ENCODE peak calls at places on chromosomes 11 and 22, in ten cellular contexts. One of them, this sample, is unnamed.

GRCh38 chr11:12232819-12233601 is 122.6 kb downstream of the MICAL2 start:
- DNase-seq in Calu3: no peak
- DNase-seq in RWPE1: peak
- DNase-seq in CD14-positive monocyte: no peak
- DNase-seq in nephron progenitor cell: no peak
- DNase-seq in fibroblast of mammary gland: peak
- DNase-seq in brain microvascular endothelial cell: peak
- DNase-seq in endothelial cell of umbilical vein: peak
- DNase-seq in fibroblast of the aortic adventitia: peak
- DNase-seq in HFF-Myc: peak
- DNase-seq in this sample: no peak

GRCh38 chr11:68643576-68643975 is 40.8 kb upstream of the GAL start:
- DNase-seq in HFF-Myc: no peak
- DNase-seq in nephron progenitor cell: no peak
- DNase-seq in endothelial cell of umbilical vein: no peak
- DNase-seq in fibroblast of mammary gland: peak
- DNase-seq in CD14-positive monocyte: no peak
- DNase-seq in RWPE1: no peak
- DNase-seq in fibroblast of the aortic adventitia: no peak
- DNase-seq in brain microvascular endothelial cell: peak
- DNase-seq in Calu3: no peak
- DNase-seq in this sample: no peak

GRCh38 chr11:76861490-76861953 is 804 bp downstream of the ACER3 start:
- DNase-seq in Calu3: no peak
- DNase-seq in RWPE1: peak
- DNase-seq in nephron progenitor cell: no peak
- DNase-seq in endothelial cell of umbilical vein: peak
- DNase-seq in fibroblast of mammary gland: no peak
- DNase-seq in CD14-positive monocyte: no peak
- DNase-seq in brain microvascular endothelial cell: no peak
- DNase-seq in HFF-Myc: no peak
- DNase-seq in fibroblast of the aortic adventitia: no peak
- DNase-seq in this sample: no peak

GRCh38 chr11:20243974-20244373 is 83.7 kb upstream of the DBX1 start:
- DNase-seq in nephron progenitor cell: no peak
- DNase-seq in Calu3: no peak
- DNase-seq in fibroblast of the aortic adventitia: no peak
- DNase-seq in endothelial cell of umbilical vein: no peak
- DNase-seq in brain microvascular endothelial cell: no peak
- DNase-seq in CD14-positive monocyte: no peak
- DNase-seq in HFF-Myc: no peak
- DNase-seq in fibroblast of mammary gland: peak
- DNase-seq in RWPE1: no peak
- DNase-seq in this sample: no peak

GRCh38 chr11:134640536-134640935 is 228.5 kb upstream of the B3GAT1 start:
- DNase-seq in fibroblast of the aortic adventitia: no peak
- DNase-seq in brain microvascular endothelial cell: no peak
- DNase-seq in RWPE1: no peak
- DNase-seq in endothelial cell of umbilical vein: no peak
- DNase-seq in nephron progenitor cell: no peak
- DNase-seq in CD14-positive monocyte: no peak
- DNase-seq in Calu3: no peak
- DNase-seq in HFF-Myc: no peak
- DNase-seq in fibroblast of mammary gland: no peak
- DNase-seq in this sample: no peak

GRCh38 chr11:99098751-99099150 is 78.0 kb downstream of the CNTN5 start:
- DNase-seq in HFF-Myc: no peak
- DNase-seq in fibroblast of mammary gland: no peak
- DNase-seq in brain microvascular endothelial cell: no peak
- DNase-seq in RWPE1: no peak
- DNase-seq in endothelial cell of umbilical vein: no peak
- DNase-seq in Calu3: no peak
- DNase-seq in fibroblast of the aortic adventitia: no peak
- DNase-seq in CD14-positive monocyte: no peak
- DNase-seq in nephron progenitor cell: no peak
- DNase-seq in this sample: no peak

GRCh38 chr11:12287374-12288211 is 89.8 kb upstream of the PARVA start:
- DNase-seq in brain microvascular endothelial cell: peak
- DNase-seq in RWPE1: peak
- DNase-seq in endothelial cell of umbilical vein: peak
- DNase-seq in nephron progenitor cell: peak
- DNase-seq in CD14-positive monocyte: no peak
- DNase-seq in fibroblast of the aortic adventitia: peak
- DNase-seq in HFF-Myc: peak
- DNase-seq in Calu3: peak
- DNase-seq in fibroblast of mammary gland: peak
- DNase-seq in this sample: peak

GRCh38 chr22:17872491-17872890 is 98.2 kb upstream of the BID start:
- DNase-seq in HFF-Myc: no peak
- DNase-seq in Calu3: no peak
- DNase-seq in endothelial cell of umbilical vein: no peak
- DNase-seq in RWPE1: peak
- DNase-seq in CD14-positive monocyte: no peak
- DNase-seq in nephron progenitor cell: no peak
- DNase-seq in fibroblast of mammary gland: no peak
- DNase-seq in fibroblast of the aortic adventitia: no peak
- DNase-seq in brain microvascular endothelial cell: no peak
- DNase-seq in this sample: no peak

GRCh38 chr11:106854429-106854828 is 163.8 kb downstream of the GUCY1A2 start:
- DNase-seq in Calu3: peak
- DNase-seq in fibroblast of mammary gland: no peak
- DNase-seq in RWPE1: no peak
- DNase-seq in nephron progenitor cell: no peak
- DNase-seq in fibroblast of the aortic adventitia: no peak
- DNase-seq in HFF-Myc: no peak
- DNase-seq in endothelial cell of umbilical vein: no peak
- DNase-seq in brain microvascular endothelial cell: no peak
- DNase-seq in CD14-positive monocyte: no peak
- DNase-seq in this sample: no peak

GRCh38 chr22:20404881-20405280 is 10.9 kb downstream of the ZNF74 start:
- DNase-seq in nephron progenitor cell: no peak
- DNase-seq in fibroblast of mammary gland: no peak
- DNase-seq in RWPE1: no peak
- DNase-seq in Calu3: no peak
- DNase-seq in CD14-positive monocyte: no peak
- DNase-seq in endothelial cell of umbilical vein: no peak
- DNase-seq in brain microvascular endothelial cell: no peak
- DNase-seq in HFF-Myc: no peak
- DNase-seq in fibroblast of the aortic adventitia: no peak
- DNase-seq in this sample: no peak

GRCh38 chr22:43315687-43316217 is 27.4 kb downstream of the SCUBE1 start:
- DNase-seq in fibroblast of mammary gland: no peak
- DNase-seq in RWPE1: no peak
- DNase-seq in Calu3: no peak
- DNase-seq in CD14-positive monocyte: no peak
- DNase-seq in fibroblast of the aortic adventitia: no peak
- DNase-seq in nephron progenitor cell: no peak
- DNase-seq in endothelial cell of umbilical vein: no peak
- DNase-seq in brain microvascular endothelial cell: no peak
- DNase-seq in HFF-Myc: no peak
- DNase-seq in this sample: no peak

GRCh38 chr22:20721409-20722218 is 52.3 kb upstream of the SERPIND1 start:
- DNase-seq in nephron progenitor cell: no peak
- DNase-seq in RWPE1: no peak
- DNase-seq in CD14-positive monocyte: no peak
- DNase-seq in brain microvascular endothelial cell: no peak
- DNase-seq in fibroblast of the aortic adventitia: no peak
- DNase-seq in fibroblast of mammary gland: no peak
- DNase-seq in HFF-Myc: no peak
- DNase-seq in endothelial cell of umbilical vein: no peak
- DNase-seq in Calu3: no peak
- DNase-seq in this sample: no peak

GRCh38 chr11:69444381-69445130 is 36.9 kb upstream of the LINC01488 start:
- DNase-seq in RWPE1: peak
- DNase-seq in Calu3: peak
- DNase-seq in HFF-Myc: peak
- DNase-seq in CD14-positive monocyte: peak
- DNase-seq in nephron progenitor cell: peak
- DNase-seq in fibroblast of mammary gland: peak
- DNase-seq in brain microvascular endothelial cell: peak
- DNase-seq in endothelial cell of umbilical vein: no peak
- DNase-seq in fibroblast of the aortic adventitia: peak
- DNase-seq in this sample: peak

DNA sequence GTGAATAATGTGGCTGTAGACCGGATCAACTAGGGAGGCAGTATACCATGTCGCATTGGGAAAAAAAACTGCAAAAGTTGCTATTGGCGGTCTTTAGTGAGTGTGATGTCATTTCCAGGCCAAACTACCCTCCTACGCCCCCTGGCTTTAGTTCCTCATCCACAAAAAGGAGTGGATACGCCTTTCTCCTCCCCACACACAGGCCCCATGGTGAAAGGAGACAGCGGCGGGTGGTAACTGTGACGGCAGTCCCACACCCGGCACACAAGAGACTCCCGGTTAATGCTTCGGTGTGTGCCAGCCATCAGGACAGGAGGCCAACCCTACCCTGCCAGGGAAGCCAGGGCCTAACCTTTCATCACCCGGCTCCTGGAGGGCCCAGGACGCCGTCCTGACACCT is 11.0 kb downstream of the TP53I11 start:
- DNase-seq in HFF-Myc: no peak
- DNase-seq in endothelial cell of umbilical vein: peak
- DNase-seq in Calu3: no peak
- DNase-seq in nephron progenitor cell: no peak
- DNase-seq in brain microvascular endothelial cell: no peak
- DNase-seq in fibroblast of mammary gland: peak
- DNase-seq in CD14-positive monocyte: no peak
- DNase-seq in fibroblast of the aortic adventitia: no peak
- DNase-seq in RWPE1: no peak
- DNase-seq in this sample: no peak
- TF ChIP-seq CTCF in HFF-Myc: peak
- TF ChIP-seq CTCF in endothelial cell of umbilical vein: peak
- TF ChIP-seq CTCF in Calu3: no peak
- TF ChIP-seq CTCF in nephron progenitor cell: peak
- TF ChIP-seq CTCF in brain microvascular endothelial cell: peak
- TF ChIP-seq CTCF in fibroblast of mammary gland: peak
- TF ChIP-seq CTCF in CD14-positive monocyte: peak
- TF ChIP-seq CTCF in fibroblast of the aortic adventitia: peak
- TF ChIP-seq CTCF in RWPE1: no peak
- TF ChIP-seq CTCF in this sample: peak

DNA sequence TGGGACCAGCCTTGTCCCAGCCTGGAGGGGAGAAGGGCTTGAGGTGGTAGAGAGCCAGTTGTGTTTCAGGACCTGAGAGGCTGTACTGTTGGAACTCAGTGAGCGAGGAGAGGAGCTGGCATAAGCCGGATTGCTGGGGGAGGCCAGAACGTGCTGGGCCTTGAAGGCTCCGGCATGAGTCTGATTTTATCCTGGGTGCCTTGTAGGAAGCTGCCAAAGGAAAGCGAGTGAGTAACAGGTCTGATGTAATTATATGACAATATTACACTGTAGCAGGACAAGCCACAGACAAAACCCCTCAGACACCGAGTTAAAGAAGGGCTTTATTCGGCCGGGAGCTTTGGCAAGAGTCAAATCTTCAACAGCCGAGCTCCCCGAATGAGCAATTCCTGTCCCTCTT is 17.2 kb downstream of the AP2A2 start:
- DNase-seq in CD14-positive monocyte: no peak
- DNase-seq in fibroblast of the aortic adventitia: peak
- DNase-seq in brain microvascular endothelial cell: peak
- DNase-seq in nephron progenitor cell: no peak
- DNase-seq in fibroblast of mammary gland: peak
- DNase-seq in Calu3: no peak
- DNase-seq in HFF-Myc: no peak
- DNase-seq in endothelial cell of umbilical vein: no peak
- DNase-seq in RWPE1: no peak
- DNase-seq in this sample: no peak
- TF ChIP-seq CTCF in CD14-positive monocyte: no peak
- TF ChIP-seq CTCF in fibroblast of the aortic adventitia: no peak
- TF ChIP-seq CTCF in brain microvascular endothelial cell: no peak
- TF ChIP-seq CTCF in nephron progenitor cell: no peak
- TF ChIP-seq CTCF in fibroblast of mammary gland: no peak
- TF ChIP-seq CTCF in Calu3: no peak
- TF ChIP-seq CTCF in HFF-Myc: no peak
- TF ChIP-seq CTCF in endothelial cell of umbilical vein: no peak
- TF ChIP-seq CTCF in RWPE1: no peak
- TF ChIP-seq CTCF in this sample: no peak

GRCh38 chr11:44325698-44326097 is 15.8 kb upstream of the ALX4 start:
- DNase-seq in Calu3: no peak
- DNase-seq in HFF-Myc: no peak
- DNase-seq in brain microvascular endothelial cell: no peak
- DNase-seq in RWPE1: no peak
- DNase-seq in endothelial cell of umbilical vein: no peak
- DNase-seq in CD14-positive monocyte: no peak
- DNase-seq in fibroblast of mammary gland: no peak
- DNase-seq in fibroblast of the aortic adventitia: no peak
- DNase-seq in nephron progenitor cell: no peak
- DNase-seq in this sample: no peak

GRCh38 chr11:44326615-44327475 is 16.9 kb upstream of the ALX4 start:
- DNase-seq in CD14-positive monocyte: no peak
- DNase-seq in endothelial cell of umbilical vein: no peak
- DNase-seq in fibroblast of mammary gland: peak
- DNase-seq in RWPE1: no peak
- DNase-seq in fibroblast of the aortic adventitia: no peak
- DNase-seq in nephron progenitor cell: no peak
- DNase-seq in HFF-Myc: no peak
- DNase-seq in brain microvascular endothelial cell: no peak
- DNase-seq in Calu3: no peak
- DNase-seq in this sample: no peak

GRCh38 chr11:44324787-44325525 is 15.0 kb upstream of the ALX4 start:
- DNase-seq in endothelial cell of umbilical vein: no peak
- DNase-seq in fibroblast of the aortic adventitia: no peak
- DNase-seq in HFF-Myc: no peak
- DNase-seq in brain microvascular endothelial cell: no peak
- DNase-seq in Calu3: no peak
- DNase-seq in RWPE1: no peak
- DNase-seq in CD14-positive monocyte: no peak
- DNase-seq in nephron progenitor cell: no peak
- DNase-seq in fibroblast of mammary gland: no peak
- DNase-seq in this sample: no peak

GRCh38 chr11:44329472-44330230 is 19.7 kb upstream of the ALX4 start:
- DNase-seq in RWPE1: no peak
- DNase-seq in HFF-Myc: no peak
- DNase-seq in nephron progenitor cell: no peak
- DNase-seq in fibroblast of the aortic adventitia: no peak
- DNase-seq in Calu3: no peak
- DNase-seq in brain microvascular endothelial cell: no peak
- DNase-seq in endothelial cell of umbilical vein: no peak
- DNase-seq in fibroblast of mammary gland: no peak
- DNase-seq in CD14-positive monocyte: no peak
- DNase-seq in this sample: no peak

GRCh38 chr11:44327730-44328691 is 18.1 kb upstream of the ALX4 start:
- DNase-seq in CD14-positive monocyte: no peak
- DNase-seq in endothelial cell of umbilical vein: no peak
- DNase-seq in nephron progenitor cell: peak
- DNase-seq in brain microvascular endothelial cell: no peak
- DNase-seq in fibroblast of the aortic adventitia: no peak
- DNase-seq in HFF-Myc: no peak
- DNase-seq in fibroblast of mammary gland: no peak
- DNase-seq in Calu3: no peak
- DNase-seq in RWPE1: no peak
- DNase-seq in this sample: no peak
- TF ChIP-seq CTCF in CD14-positive monocyte: no peak
- TF ChIP-seq CTCF in endothelial cell of umbilical vein: no peak
- TF ChIP-seq CTCF in nephron progenitor cell: no peak
- TF ChIP-seq CTCF in brain microvascular endothelial cell: peak
- TF ChIP-seq CTCF in fibroblast of the aortic adventitia: no peak
- TF ChIP-seq CTCF in HFF-Myc: no peak
- TF ChIP-seq CTCF in fibroblast of mammary gland: no peak
- TF ChIP-seq CTCF in Calu3: no peak
- TF ChIP-seq CTCF in RWPE1: no peak
- TF ChIP-seq CTCF in this sample: no peak

GRCh38 chr11:6473481-6474422 is at the start of gene TRIM3:
- DNase-seq in endothelial cell of umbilical vein: peak
- DNase-seq in nephron progenitor cell: peak
- DNase-seq in HFF-Myc: peak
- DNase-seq in Calu3: peak
- DNase-seq in fibroblast of mammary gland: peak
- DNase-seq in CD14-positive monocyte: peak
- DNase-seq in RWPE1: peak
- DNase-seq in brain microvascular endothelial cell: peak
- DNase-seq in fibroblast of the aortic adventitia: peak
- DNase-seq in this sample: peak
- TF ChIP-seq CTCF in endothelial cell of umbilical vein: no peak
- TF ChIP-seq CTCF in nephron progenitor cell: no peak
- TF ChIP-seq CTCF in HFF-Myc: peak
- TF ChIP-seq CTCF in Calu3: no peak
- TF ChIP-seq CTCF in fibroblast of mammary gland: peak
- TF ChIP-seq CTCF in CD14-positive monocyte: no peak
- TF ChIP-seq CTCF in RWPE1: no peak
- TF ChIP-seq CTCF in brain microvascular endothelial cell: peak
- TF ChIP-seq CTCF in fibroblast of the aortic adventitia: peak
- TF ChIP-seq CTCF in this sample: peak